ENCODE peak calls at places on chromosomes 13 and 19, in four cellular contexts. X is fibroblast of lung, C is tibial artery, M is prostate gland. K is an unnamed sample.

GRCh38 chr19:27714857-27715256 is 1498.1 kb downstream of the UQCRFS1 start:
- DNase-seq in X (no peak), C (no peak), M (no peak), K (no peak)

GRCh38 chr13:48412100-48412556 is 785 bp downstream of the LPAR6 start:
- DNase-seq in X (peak; percentile 66), C (no peak), M (no peak), K (no peak)

GRCh38 chr13:45398862-45399261 is 19.3 kb downstream of the SLC25A30 start:
- DNase-seq in X (no peak), C (no peak), M (no peak), K (peak; percentile 29)

GRCh38 chr19:14002571-14003278 is 3.4 kb downstream of the RFX1 start:
- DNase-seq in X (no peak), C (no peak), M (no peak), K (peak; percentile 64)

GRCh38 chr13:37065893-37066526 is 6.5 kb upstream of the SUPT20H start:
- DNase-seq in X (no peak), C (no peak), M (no peak), K (no peak)

GRCh38 chr19:10502524-10503001 is 593 bp downstream of the KEAP1 start:
- DNase-seq in X (peak; percentile 90), C (peak; percentile 94), M (peak; percentile 85), K (peak; percentile 87)

GRCh38 chr19:3375221-3376088 is 9.1 kb downstream of the NFIC start:
- DNase-seq in X (peak; percentile 91), C (peak; percentile 95), M (no peak), K (no peak)

GRCh38 chr13:107347641-107348369 is 779.9 kb upstream of the ARGLU1 start:
- DNase-seq in X (peak; percentile 73), C (no peak), M (no peak), K (no peak)

GRCh38 chr13:94431569-94431968 is 47.9 kb downstream of the DCT start:
- DNase-seq in X (peak; percentile 76), C (no peak), M (no peak), K (no peak)

GRCh38 chr13:81760316-81760715 is 1419.4 kb upstream of the SPRY2 start:
- DNase-seq in X (no peak), C (no peak), M (no peak), K (no peak)

GRCh38 chr19:18711893-18712292 is 28.4 kb downstream of the CRTC1 start:
- DNase-seq in X (no peak), C (no peak), M (no peak), K (no peak)

GRCh38 chr13:42063105-42063504 is 14.7 kb downstream of the DGKH start:
- DNase-seq in X (no peak), C (no peak), M (no peak), K (no peak)

GRCh38 chr19:4115818-4116385 is 8.0 kb downstream of the MAP2K2 start:
- DNase-seq in X (no peak), C (no peak), M (no peak), K (no peak)

GRCh38 chr13:70714993-70715392 is 606.7 kb upstream of the KLHL1 start:
- DNase-seq in X (no peak), C (no peak), M (no peak), K (no peak)

GRCh38 chr13:45339399-45339798 is 1.6 kb downstream of the TPT1 start:
- DNase-seq in X (no peak), C (no peak), M (no peak), K (no peak)

GRCh38 chr13:29934531-29935308 is 84.3 kb upstream of the UBL3 start:
- DNase-seq in X (no peak), C (no peak), M (no peak), K (no peak)

GRCh38 chr13:80547885-80548284 is 207.0 kb upstream of the SPRY2 start:
- DNase-seq in X (peak; percentile 81), C (no peak), M (no peak), K (no peak)

GRCh38 chr19:38736413-38737280 is 7.6 kb downstream of the CAPN12 start:
- DNase-seq in X (no peak), C (no peak), M (peak; percentile 49), K (peak; percentile 63)

GRCh38 chr19:13428352-13428751 is 77.9 kb downstream of the CACNA1A start:
- DNase-seq in X (peak; percentile 9), C (no peak), M (no peak), K (no peak)

GRCh38 chr19:19459707-19460251 is 54.3 kb downstream of the GATAD2A start:
- DNase-seq in X (peak; percentile 58), C (peak; percentile 61), M (no peak), K (peak; percentile 73)

GRCh38 chr19:56687036-56687435 is 15.5 kb upstream of the ZNF835 start:
- DNase-seq in X (no peak), C (no peak), M (no peak), K (no peak)

GRCh38 chr13:31912641-31913401 is 118.8 kb upstream of the FRY start:
- DNase-seq in X (no peak), C (no peak), M (no peak), K (no peak)

GRCh38 chr19:34034318-34034846 is 137.9 kb upstream of the LSM14A start:
- DNase-seq in X (no peak), C (no peak), M (peak; percentile 93), K (no peak)

GRCh38 chr13:79646880-79647279 is 165.9 kb downstream of the NDFIP2 start:
- DNase-seq in X (no peak), C (no peak), M (no peak), K (no peak)

GRCh38 chr19:17874423-17875135 is 2.8 kb downstream of the SLC5A5 start:
- DNase-seq in X (no peak), C (no peak), M (no peak), K (no peak)

GRCh38 chr13:102302534-102302933 is 99.3 kb downstream of the FGF14 start:
- DNase-seq in X (no peak), C (no peak), M (no peak), K (no peak)

GRCh38 chr13:90049989-90050671 is 1297.4 kb upstream of the MIR17HG start:
- DNase-seq in X (no peak), C (no peak), M (no peak), K (no peak)

GRCh38 chr19:42555801-42556200 is 27.5 kb upstream of the CEACAM1 start:
- DNase-seq in X (no peak), C (no peak), M (no peak), K (no peak)

GRCh38 chr19:42553292-42554045 is 25.2 kb upstream of the CEACAM1 start:
- DNase-seq in X (peak; percentile 53), C (no peak), M (no peak), K (no peak)

GRCh38 chr19:42554046-42554575 is 25.8 kb upstream of the CEACAM1 start:
- DNase-seq in X (no peak), C (no peak), M (no peak), K (peak; percentile 15)

GRCh38 chr19:42552086-42553065 is 24.1 kb upstream of the CEACAM1 start:
- DNase-seq in X (no peak), C (no peak), M (no peak), K (no peak)

DNA sequence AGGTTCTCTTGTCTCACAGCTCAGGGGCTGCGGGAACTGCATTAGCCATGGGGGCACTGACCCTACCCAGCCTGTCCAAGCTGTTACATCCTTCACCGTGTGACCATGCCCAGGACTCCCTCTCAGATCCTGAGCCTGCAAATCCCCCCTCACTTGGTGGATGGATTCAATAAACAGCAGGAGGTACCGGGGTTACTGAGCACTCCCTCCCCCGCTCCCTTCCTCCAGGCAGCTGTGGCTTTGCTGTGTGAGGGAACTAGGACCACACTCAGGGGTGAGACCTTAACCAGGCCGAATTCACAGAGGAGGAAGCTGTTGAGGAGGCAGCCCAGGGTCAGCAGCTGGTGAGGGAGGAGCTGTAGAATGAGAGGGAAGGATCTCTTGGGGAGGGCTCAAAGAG is 27.0 kb upstream of the CEACAM1 start:
- DNase-seq in X (no peak), C (no peak), M (no peak), K (no peak)
- H3K27me3 ChIP-seq in X (peaks cover 19% of the 10 kb centered on the region), C (peaks cover 5% of the 10 kb centered on the region), M (no peaks in the 10 kb centered on the region), K (no peaks in the 10 kb centered on the region)

GRCh38 chr19:46696052-46696451 is 20.9 kb downstream of the PRKD2 start:
- DNase-seq in X (no peak), C (no peak), M (no peak), K (no peak)

GRCh38 chr19:46693760-46694159 is 23.2 kb downstream of the PRKD2 start:
- DNase-seq in X (no peak), C (no peak), M (no peak), K (no peak)

GRCh38 chr19:46700704-46701103 is 16.2 kb downstream of the PRKD2 start:
- DNase-seq in X (no peak), C (no peak), M (no peak), K (no peak)

GRCh38 chr19:46697142-46697960 is 19.6 kb downstream of the PRKD2 start:
- DNase-seq in X (peak; percentile 71), C (peak; percentile 86), M (peak; percentile 62), K (no peak)

DNA sequence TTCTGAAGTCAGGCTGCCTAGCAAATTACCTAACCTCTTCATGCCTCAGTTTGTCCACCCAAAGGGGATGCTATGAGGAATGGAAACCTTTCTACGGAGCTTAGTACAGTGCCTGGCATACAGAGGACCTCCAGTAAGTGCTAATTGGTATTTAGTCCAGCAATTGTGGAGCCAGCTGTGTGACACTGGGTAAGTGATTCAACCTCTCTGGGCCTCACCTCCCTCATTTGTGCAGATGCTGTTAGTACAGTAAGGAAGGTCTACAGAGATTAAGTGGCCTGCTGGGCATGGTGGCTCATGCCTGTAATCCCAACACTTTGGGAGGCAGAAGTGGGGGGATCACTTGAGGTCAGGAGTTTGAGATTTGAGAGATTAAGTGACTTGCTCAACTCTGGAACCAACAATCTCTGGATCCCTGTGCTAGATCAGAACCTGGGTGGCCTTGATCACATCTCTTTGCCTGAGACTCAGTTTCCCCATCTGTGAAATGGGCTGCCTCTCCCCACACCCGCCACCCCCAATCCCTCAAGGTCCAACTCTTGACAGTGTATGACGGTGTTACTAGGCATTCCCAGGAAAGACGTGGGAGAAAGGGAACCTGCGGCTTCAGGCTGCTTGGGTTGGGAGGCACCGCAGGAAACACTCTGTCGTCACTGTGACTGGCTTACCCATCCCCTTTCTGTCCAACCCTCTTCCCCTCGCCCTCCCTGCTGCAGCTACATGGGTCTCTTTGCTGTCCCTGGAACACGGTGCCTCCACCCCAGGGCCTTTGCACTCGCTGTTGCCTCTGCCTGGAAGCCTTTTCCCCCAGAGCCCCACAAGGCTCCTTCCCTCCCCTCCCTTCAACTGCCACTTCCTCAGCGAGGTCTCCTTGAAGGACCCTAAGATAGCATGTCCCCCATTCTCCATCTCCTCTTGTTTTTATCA is 18.3 kb downstream of the PRKD2 start:
- DNase-seq in X (no peak), C (no peak), M (no peak), K (no peak)
- H3K27ac ChIP-seq in X (no peak overlapping the region), C (no peak overlapping the region), M (no peak overlapping the region), K (no peak overlapping the region)

DNA sequence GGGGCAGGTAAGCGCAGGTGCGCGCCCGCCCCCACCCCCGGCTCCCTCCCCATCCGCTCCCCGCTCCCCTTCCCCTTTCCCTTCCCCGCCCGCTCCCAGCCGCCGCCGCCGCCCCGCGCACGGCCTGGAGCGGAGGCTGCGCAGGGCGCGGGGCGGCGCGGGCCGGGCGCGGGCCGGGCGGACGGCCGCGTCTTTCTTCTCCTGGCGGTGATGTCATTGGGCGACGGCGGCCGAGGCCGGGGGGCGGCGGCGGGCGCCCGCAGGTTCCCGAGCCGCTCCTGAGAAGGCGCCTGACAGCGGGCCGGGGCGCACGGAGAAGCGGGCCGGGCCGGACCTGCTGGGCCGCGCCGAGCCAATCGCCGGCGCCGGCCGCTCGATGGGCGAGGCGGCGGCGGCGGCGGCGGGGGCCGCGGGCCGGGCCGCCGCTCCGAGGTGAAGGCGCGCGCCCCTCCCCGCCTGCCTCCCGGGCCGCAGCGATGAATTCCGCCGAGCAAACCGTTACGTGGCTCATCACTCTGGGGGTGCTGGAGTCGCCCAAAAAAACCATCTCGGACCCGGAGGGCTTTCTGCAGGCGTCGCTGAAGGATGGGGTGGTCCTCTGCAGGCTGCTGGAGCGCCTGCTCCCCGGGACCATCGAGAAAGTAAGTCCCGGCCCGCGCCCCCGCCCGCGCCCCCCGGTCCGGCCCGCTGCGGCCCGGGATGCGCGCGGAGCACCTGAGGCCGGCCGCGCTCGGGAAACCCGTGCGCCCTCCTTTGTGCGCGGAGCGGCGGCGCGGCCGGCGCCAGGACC is at the start of gene ARHGEF7:
- DNase-seq in X (no peak), C (no peak), M (no peak), K (no peak)
- H3K27me3 ChIP-seq in X (peaks cover 29% of the 10 kb centered on the region), C (no peaks in the 10 kb centered on the region), M (no peaks in the 10 kb centered on the region), K (peaks cover 34% of the 10 kb centered on the region)

GRCh38 chr13:92460479-92460878 is 766.1 kb upstream of the GPC6 start:
- DNase-seq in X (no peak), C (no peak), M (no peak), K (no peak)
- H3K27ac ChIP-seq in X (no peak overlapping the region), C (no peak overlapping the region), M (no peak overlapping the region), K (no peak overlapping the region)

K was measured in CD8-positive, alpha-beta T cell.